ENCODE peak calls at places on chromosomes 7 and 10, in four cellular contexts. K is cardiac muscle cell, S is tibial artery, V is heart right ventricle. C is an unnamed sample.
A peak's percentile ranks its signal among the peaks of the same experiment; 100 is the strongest.

GRCh38 chr7:19020711-19021110 is 96.7 kb downstream of the TWIST1 start:
- DNase-seq in K (no peak), S (no peak), V (no peak), C (no peak)

GRCh38 chr7:47950714-47951113 is 2.4 kb upstream of the PKD1L1 start:
- DNase-seq in K (no peak), S (no peak), V (peak; percentile 75), C (peak; percentile 42)

GRCh38 chr10:28975891-28976471 is 298.7 kb downstream of the BAMBI start:
- DNase-seq in K (no peak), S (no peak), V (no peak), C (no peak)

GRCh38 chr10:98376485-98376884 is 38.5 kb downstream of the PYROXD2 start:
- DNase-seq in K (no peak), S (no peak), V (no peak), C (peak; percentile 3)

GRCh38 chr10:113434315-113434714 is 118.5 kb upstream of the HABP2 start:
- DNase-seq in K (no peak), S (no peak), V (no peak), C (no peak)

GRCh38 chr10:17006631-17007161 is 122.9 kb downstream of the CUBN start:
- DNase-seq in K (no peak), S (no peak), V (peak; percentile 76), C (peak; percentile 82)

GRCh38 chr10:12006671-12007070 is 35.9 kb downstream of the UPF2 start:
- DNase-seq in K (no peak), S (no peak), V (no peak), C (no peak)

GRCh38 chr10:96587255-96588059 is 645 bp upstream of the TM9SF3 start:
- DNase-seq in K (no peak), S (peak; percentile 85), V (peak; percentile 65), C (no peak)

GRCh38 chr10:63806330-63806729 is 285.1 kb downstream of the REEP3 start:
- DNase-seq in K (no peak), S (no peak), V (no peak), C (no peak)

GRCh38 chr10:33600381-33600780 is 265.9 kb upstream of the NRP1 start:
- DNase-seq in K (no peak), S (no peak), V (no peak), C (no peak)
- H3K4me3 ChIP-seq in K (no peak overlapping the region), S (no peak overlapping the region), V (no peak overlapping the region), C (no peak overlapping the region)

GRCh38 chr7:36192877-36193276 is 39.8 kb downstream of the EEPD1 start:
- DNase-seq in K (no peak), S (no peak), V (no peak), C (no peak)
- H3K4me3 ChIP-seq in K (no peak overlapping the region), S (no peak overlapping the region), V (no peak overlapping the region), C (no peak overlapping the region)

DNA sequence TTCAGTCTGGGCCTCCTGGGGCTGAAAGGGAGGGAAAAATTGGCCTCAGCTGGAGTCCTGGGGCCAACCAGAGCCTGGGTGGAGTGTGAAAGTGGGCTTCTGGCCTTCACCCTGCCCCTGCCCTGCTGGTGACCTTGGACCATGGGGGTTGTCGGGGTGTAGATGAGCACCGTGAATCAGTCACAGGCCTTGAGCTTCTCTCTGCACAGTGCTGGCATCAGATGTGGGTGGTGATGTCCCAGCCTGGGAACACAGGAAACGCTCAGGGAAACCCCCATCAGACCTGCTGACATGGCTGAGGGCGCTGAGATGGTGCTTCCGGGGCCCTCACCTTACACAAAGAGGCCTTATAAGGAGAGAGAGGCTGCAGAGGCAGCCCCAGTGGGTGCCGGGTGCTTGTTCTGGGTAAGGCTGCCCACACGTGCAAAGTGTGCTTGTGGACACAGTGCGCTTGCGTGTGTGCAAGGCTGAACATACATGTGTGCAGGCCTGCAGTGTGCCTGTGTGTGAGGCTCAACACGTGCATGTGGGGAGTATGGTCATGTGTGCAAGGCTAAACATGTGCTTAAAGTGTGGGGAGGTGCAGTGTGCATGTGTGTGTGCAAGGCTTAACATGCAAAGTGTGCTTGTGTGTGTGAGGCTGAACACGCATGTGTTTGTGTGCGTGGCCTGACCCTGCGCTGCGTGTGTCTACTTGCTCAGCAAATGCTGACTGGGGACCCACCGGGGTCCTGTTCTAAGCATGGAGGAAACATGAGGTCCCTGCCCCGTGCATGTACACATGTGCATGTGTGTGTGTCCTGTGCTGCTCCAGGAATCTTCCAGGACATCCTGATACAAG is 6.5 kb downstream of the ARPC1B start:
- DNase-seq in K (no peak), S (no peak), V (no peak), C (no peak)
- H3K4me3 ChIP-seq in K (no peak overlapping the region), S (peak overlapping the region; percentile 33), V (peak overlapping the region; percentile 50), C (peak overlapping the region; percentile 31)

GRCh38 chr10:246431-246830 is 111.2 kb downstream of the ZMYND11 start:
- DNase-seq in K (no peak), S (no peak), V (no peak), C (no peak)

GRCh38 chr10:251982-252582 is 116.8 kb downstream of the ZMYND11 start:
- DNase-seq in K (no peak), S (no peak), V (no peak), C (no peak)

GRCh38 chr10:244227-244626 is 109.0 kb downstream of the ZMYND11 start:
- DNase-seq in K (no peak), S (no peak), V (no peak), C (no peak)

GRCh38 chr10:248307-248706 is 113.1 kb downstream of the ZMYND11 start:
- DNase-seq in K (no peak), S (no peak), V (no peak), C (no peak)

GRCh38 chr10:247480-247879 is 112.2 kb downstream of the ZMYND11 start:
- DNase-seq in K (no peak), S (no peak), V (no peak), C (no peak)
- H3K4me3 ChIP-seq in K (no peak overlapping the region), S (no peak overlapping the region), V (no peak overlapping the region), C (no peak overlapping the region)

DNA sequence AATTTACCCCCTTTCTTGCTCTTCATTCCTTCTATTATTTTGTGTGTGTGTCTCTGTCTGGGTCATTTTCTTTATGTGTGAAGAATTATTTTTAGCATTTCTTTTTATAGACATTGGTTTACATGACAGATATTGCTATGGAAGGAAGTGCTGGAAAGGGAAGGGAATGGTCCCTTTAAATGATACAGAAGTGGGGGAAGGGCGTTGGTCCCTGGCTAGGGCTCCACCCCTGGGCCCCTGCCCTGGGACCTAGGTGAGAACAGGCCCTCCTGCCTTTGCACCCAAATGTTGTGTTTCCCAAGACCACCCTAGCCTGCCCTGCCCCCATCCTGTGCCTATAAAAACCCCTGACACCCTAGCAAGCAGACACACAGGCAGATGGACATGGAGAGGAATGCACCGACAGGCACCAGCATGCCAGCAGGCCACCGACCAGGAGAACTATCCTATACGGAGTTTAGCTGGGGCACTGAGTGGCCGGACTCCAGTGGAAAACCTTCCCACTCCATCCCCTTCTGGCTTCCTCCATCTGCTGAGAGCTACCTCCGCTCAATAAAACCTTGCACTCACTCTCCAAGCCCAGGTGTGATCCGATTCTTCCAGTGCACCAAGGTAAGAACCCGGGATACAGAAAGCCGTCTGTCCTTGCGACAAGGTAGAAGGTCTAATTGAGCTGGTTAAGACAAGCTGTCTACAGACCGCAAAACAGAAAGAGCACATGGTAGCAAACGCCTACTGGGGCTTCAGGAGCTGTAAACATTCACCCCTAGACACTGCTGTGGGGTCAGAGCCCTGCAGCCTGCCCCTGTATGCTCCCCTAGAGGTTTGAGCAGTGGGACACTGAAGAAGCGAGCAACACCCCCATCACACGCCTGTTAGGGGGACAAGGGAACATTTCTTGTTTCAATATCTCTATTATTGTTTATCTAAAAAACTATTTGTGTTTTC is 515.7 kb downstream of the SORCS1 start:
- DNase-seq in K (no peak), S (no peak), V (peak; percentile 8), C (no peak)
- H3K4me3 ChIP-seq in K (no peak overlapping the region), S (no peak overlapping the region), V (no peak overlapping the region), C (no peak overlapping the region)

GRCh38 chr7:130369831-130370230 is 10.5 kb upstream of the CPA1 start:
- DNase-seq in K (no peak), S (no peak), V (no peak), C (no peak)

GRCh38 chr7:130372402-130372801 is 7.9 kb upstream of the CPA1 start:
- DNase-seq in K (no peak), S (peak; percentile 45), V (no peak), C (no peak)

GRCh38 chr7:130374507-130374906 is 5.8 kb upstream of the CPA1 start:
- DNase-seq in K (no peak), S (no peak), V (no peak), C (peak; percentile 52)

GRCh38 chr7:130371059-130371458 is 9.2 kb upstream of the CPA1 start:
- DNase-seq in K (no peak), S (peak; percentile 82), V (no peak), C (no peak)

DNA sequence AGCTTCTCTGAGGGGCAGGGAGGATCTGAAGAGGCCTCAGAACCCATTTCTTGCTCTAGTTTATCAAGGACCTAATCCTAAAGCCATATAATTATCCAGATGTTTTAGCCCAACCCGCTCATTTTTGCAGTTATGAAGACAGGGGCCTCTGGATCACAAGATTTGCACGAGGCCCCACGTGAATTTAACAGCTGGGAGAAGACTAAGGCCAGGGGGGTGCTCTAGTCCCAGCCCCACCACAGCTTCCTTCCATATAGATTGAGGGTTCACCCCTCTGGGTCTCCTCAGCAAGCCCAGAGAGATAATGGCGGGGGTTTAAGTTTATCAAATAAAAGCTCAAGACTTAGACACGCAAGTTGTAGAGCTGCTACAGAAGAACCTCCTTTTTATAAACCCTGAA is 7.5 kb upstream of the CPA1 start:
- DNase-seq in K (no peak), S (peak; percentile 25), V (no peak), C (no peak)
- H3K4me3 ChIP-seq in K (no peak overlapping the region), S (no peak overlapping the region), V (no peak overlapping the region), C (no peak overlapping the region)

GRCh38 chr10:61987537-61987936 is 86.0 kb downstream of the ARID5B start:
- DNase-seq in K (no peak), S (no peak), V (no peak), C (no peak)

GRCh38 chr10:61986357-61986756 is 84.9 kb downstream of the ARID5B start:
- DNase-seq in K (no peak), S (no peak), V (no peak), C (no peak)

GRCh38 chr10:61986788-61987187 is 85.3 kb downstream of the ARID5B start:
- DNase-seq in K (no peak), S (no peak), V (no peak), C (no peak)

GRCh38 chr10:61984803-61985418 is 83.4 kb downstream of the ARID5B start:
- DNase-seq in K (no peak), S (no peak), V (no peak), C (no peak)

DNA sequence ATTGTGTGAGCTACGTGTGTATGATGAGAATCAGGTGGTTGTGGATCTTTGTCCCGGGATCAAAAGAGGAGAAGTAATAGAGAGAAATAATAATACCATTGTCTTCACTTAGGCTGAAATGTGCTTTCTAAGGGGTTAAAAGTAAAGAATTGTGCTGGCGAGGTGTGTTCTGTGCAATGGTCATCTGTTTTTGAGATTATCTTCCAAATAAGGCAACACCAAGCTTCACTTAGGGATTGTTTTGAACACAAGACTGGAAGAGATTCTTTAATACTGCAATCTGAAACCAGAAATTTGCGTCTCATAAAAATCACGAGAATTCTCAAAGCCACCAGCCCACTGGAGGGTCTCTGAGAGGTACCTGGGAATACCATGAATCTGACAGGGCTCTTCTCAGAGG is 84.2 kb downstream of the ARID5B start:
- DNase-seq in K (no peak), S (no peak), V (no peak), C (no peak)
- H3K4me3 ChIP-seq in K (no peak overlapping the region), S (no peak overlapping the region), V (no peak overlapping the region), C (no peak overlapping the region)